ENCODE peak calls at places on chromosomes 13 and 19, in five cellular contexts. E is GM23248; I is tibial artery; Z is CD8-positive, alpha-beta memory T cell; T is ascending aorta. Q is an unnamed sample.

GRCh38 chr13:102440259-102440936 is 38.5 kb upstream of the FGF14 start:
- DNase-seq in I (no peak), Z (no peak), E (no peak), T (no peak), Q (no peak)

GRCh38 chr19:13095934-13096890 is 6.4 kb downstream of the LYL1 start:
- DNase-seq in Z (no peak), I (no peak), E (no peak), T (peak; percentile 63), Q (no peak)

GRCh38 chr19:6381030-6381750 is 5.5 kb upstream of the PSPN start:
- DNase-seq in Z (no peak), I (no peak), T (no peak), E (no peak), Q (no peak)

GRCh38 chr13:46852168-46852567 is 44.7 kb downstream of the HTR2A start:
- DNase-seq in T (no peak), I (no peak), Z (no peak), E (no peak), Q (no peak)

GRCh38 chr19:39428309-39429112 is 7.2 kb downstream of the RPS16 start:
- DNase-seq in Z (no peak), E (peak; percentile 85), I (peak; percentile 81), T (peak; percentile 83), Q (no peak)

GRCh38 chr19:41882568-41883462 is at the start of gene ARHGEF1:
- DNase-seq in Z (peak; percentile 56), I (peak; percentile 74), T (no peak), E (peak; percentile 44), Q (no peak)

GRCh38 chr19:55305491-55305890 is 19.6 kb downstream of the TMEM150B start:
- DNase-seq in I (no peak), E (peak; percentile 50), Z (peak; percentile 32), T (no peak), Q (peak; percentile 24)

GRCh38 chr19:3471954-3472655 is 8.2 kb downstream of the SMIM24 start:
- DNase-seq in Z (no peak), I (no peak), E (no peak), T (no peak), Q (no peak)

GRCh38 chr13:101915755-101916107 is 463.3 kb downstream of the ITGBL1 start:
- DNase-seq in E (no peak), I (no peak), Z (no peak), T (no peak), Q (no peak)

GRCh38 chr19:30320916-30321315 is 51.3 kb upstream of the ZNF536 start:
- DNase-seq in E (no peak), T (peak; percentile 24), Z (no peak), I (no peak), Q (no peak)

GRCh38 chr19:35449347-35450043 is 1.4 kb downstream of the FFAR2 start:
- DNase-seq in T (no peak), E (no peak), I (no peak), Z (no peak), Q (no peak)

DNA sequence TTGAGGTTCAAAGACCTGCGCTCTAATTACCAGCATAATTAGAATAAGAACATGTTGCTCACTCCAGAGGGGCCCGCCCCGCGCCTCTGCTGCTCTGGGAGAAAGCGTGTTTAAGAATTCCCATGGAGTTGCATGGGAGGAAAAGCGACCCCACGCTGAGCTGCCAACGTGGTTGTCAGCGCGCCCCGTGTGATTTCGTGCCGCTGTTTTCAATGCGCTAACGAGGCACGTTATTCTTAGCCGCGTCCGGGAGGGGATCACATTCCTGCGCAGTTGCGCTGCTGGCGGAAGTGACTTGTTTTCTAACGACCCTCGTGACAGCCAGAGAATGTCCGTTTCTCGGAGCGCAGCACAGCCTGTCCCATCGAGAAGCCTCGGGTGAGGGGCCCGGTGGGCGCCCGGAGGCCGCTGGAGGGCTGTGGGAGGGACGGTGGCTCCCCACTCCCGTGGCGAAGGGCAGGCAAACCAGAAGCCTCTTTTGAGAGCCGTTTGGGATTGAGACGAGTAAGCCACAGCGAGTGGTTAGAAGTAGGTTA is 173.8 kb upstream of the SOX1 start:
- DNase-seq in Z (no peak), T (no peak), E (no peak), I (no peak), Q (no peak)
- H3K4me3 ChIP-seq in Z (no peak overlapping the region), T (no peak overlapping the region), E (no peak overlapping the region), I (no peak overlapping the region), Q (peak overlapping the region; percentile 17)

GRCh38 chr19:50667177-50667758 is 18.0 kb downstream of the C19orf81 start:
- DNase-seq in E (no peak), I (no peak), Z (no peak), T (no peak), Q (no peak)
- H3K4me3 ChIP-seq in E (no peak overlapping the region), I (no peak overlapping the region), Z (no peak overlapping the region), T (no peak overlapping the region), Q (no peak overlapping the region)

GRCh38 chr19:58553799-58554493 is 959 bp downstream of the CHMP2A start:
- DNase-seq in T (peak; percentile 62), Z (no peak), E (no peak), I (peak; percentile 66), Q (no peak)
- H3K4me3 ChIP-seq in T (peak overlapping the region; percentile 80), Z (peak overlapping the region; percentile 91), E (peak overlapping the region; percentile 86), I (peak overlapping the region; percentile 89), Q (peak overlapping the region; percentile 71)

GRCh38 chr13:45108716-45109706 is 11.3 kb upstream of the GTF2F2 start:
- DNase-seq in Z (peak; percentile 13), T (no peak), I (no peak), E (peak; percentile 32), Q (no peak)
- H3K4me3 ChIP-seq in Z (no peak overlapping the region), T (no peak overlapping the region), I (no peak overlapping the region), E (no peak overlapping the region), Q (no peak overlapping the region)

GRCh38 chr19:52691737-52692136 is 43.1 kb downstream of the ZNF611 start:
- DNase-seq in I (no peak), T (no peak), Z (no peak), E (no peak), Q (no peak)

GRCh38 chr19:52692431-52693008 is 42.3 kb downstream of the ZNF611 start:
- DNase-seq in Z (no peak), E (no peak), I (no peak), T (no peak), Q (no peak)

GRCh38 chr19:52690395-52691214 is 44.2 kb downstream of the ZNF611 start:
- DNase-seq in T (peak; percentile 98), E (peak; percentile 98), Z (peak; percentile 86), I (peak; percentile 97), Q (peak; percentile 82)

GRCh38 chr19:52689804-52690394 is 44.9 kb downstream of the ZNF611 start:
- DNase-seq in I (peak; percentile 79), T (peak; percentile 70), Z (no peak), E (peak; percentile 55), Q (peak; percentile 12)

GRCh38 chr19:52691215-52691610 is 43.6 kb downstream of the ZNF611 start:
- DNase-seq in Z (no peak), I (no peak), E (peak; percentile 26), T (no peak), Q (no peak)
- H3K4me3 ChIP-seq in Z (peak overlapping the region; percentile 83), I (peak overlapping the region; percentile 56), E (peak overlapping the region; percentile 90), T (peak overlapping the region; percentile 89), Q (peak overlapping the region; percentile 59)

DNA sequence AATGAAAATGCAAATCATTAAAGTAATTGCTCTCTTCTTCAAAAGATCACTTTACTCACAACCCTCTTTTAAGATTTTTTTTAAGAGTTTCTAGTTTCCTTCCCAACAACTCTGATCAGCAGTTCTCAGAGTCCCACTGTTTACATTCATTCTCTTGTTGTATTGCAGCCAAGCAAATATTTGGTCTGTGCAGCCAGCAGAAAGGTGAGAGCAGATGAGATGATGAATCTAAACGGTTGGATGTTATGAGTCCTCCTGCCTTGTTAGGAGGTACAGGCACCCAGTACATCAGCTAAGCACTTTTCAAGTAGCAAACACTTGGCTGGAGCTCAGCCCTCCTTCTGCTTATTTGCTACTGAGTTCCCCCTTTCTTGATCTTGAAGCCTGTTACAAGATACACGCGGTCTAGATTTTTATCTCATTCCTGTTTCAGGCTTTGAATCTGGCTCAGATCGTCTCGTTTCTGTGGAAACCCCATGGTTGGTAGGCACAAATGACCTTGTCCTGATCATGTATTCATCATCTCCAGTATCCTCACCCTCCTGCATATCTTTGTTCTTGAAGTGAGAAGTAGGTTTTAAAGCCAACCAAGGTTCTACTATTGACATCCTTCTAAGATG is 300.7 kb downstream of the DCT start:
- DNase-seq in I (no peak), T (no peak), E (no peak), Z (no peak), Q (no peak)
- H3K4me3 ChIP-seq in I (no peak overlapping the region), T (no peak overlapping the region), E (no peak overlapping the region), Z (no peak overlapping the region), Q (no peak overlapping the region)

GRCh38 chr13:22744688-22745452 is 435.9 kb upstream of the SGCG start:
- DNase-seq in E (no peak), Z (no peak), I (no peak), T (no peak), Q (no peak)
- H3K4me3 ChIP-seq in E (no peak overlapping the region), Z (no peak overlapping the region), I (no peak overlapping the region), T (no peak overlapping the region), Q (no peak overlapping the region)

DNA sequence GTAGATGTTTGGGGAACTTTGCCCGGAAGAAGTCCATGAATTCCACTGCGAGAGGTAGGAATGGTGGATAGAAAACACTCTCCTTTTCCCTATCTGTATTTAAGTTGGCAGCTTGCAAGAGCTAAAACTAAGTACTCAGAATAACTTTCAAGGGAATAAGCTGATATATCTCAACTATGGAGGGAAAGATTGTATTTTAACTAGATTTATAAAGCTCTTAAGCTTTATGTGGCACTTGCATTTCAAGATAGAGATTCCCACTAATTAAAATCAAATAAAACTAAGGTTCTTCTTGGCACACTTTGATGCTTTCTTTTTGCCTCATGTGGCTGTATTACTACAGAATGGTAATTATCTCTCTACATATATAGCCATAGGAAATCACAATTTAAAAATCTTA is 149.7 kb upstream of the STARD13 start:
- DNase-seq in T (no peak), E (no peak), Z (no peak), I (no peak), Q (no peak)
- H3K4me3 ChIP-seq in T (no peak overlapping the region), E (no peak overlapping the region), Z (no peak overlapping the region), I (no peak overlapping the region), Q (no peak overlapping the region)

GRCh38 chr19:45151821-45152503 is 8.8 kb downstream of the NKPD1 start:
- DNase-seq in Z (no peak), I (no peak), E (peak; percentile 20), T (no peak), Q (no peak)
- H3K4me3 ChIP-seq in Z (no peak overlapping the region), I (peak overlapping the region; percentile 40), E (peak overlapping the region; percentile 39), T (peak overlapping the region; percentile 59), Q (peak overlapping the region; percentile 40)

DNA sequence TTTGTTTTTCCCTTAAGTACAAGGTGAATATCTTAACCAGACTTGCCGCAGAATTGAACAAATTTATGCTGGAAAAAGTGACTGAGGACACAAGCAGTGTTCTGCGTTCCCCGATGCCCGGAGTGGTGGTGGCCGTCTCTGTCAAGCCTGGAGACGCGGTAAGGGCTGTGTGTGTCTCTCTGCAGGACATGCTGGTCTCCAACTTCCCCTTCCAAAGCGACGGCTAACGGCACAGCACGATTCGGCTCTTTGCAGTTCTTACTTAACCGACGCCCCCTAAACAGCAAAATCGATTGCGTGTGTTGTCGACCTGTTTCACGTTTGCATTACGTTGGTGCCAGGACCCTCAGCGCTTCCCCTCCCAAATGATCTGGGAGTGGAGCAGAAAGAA is 73.2 kb downstream of the GGACT start:
- DNase-seq in Z (no peak), E (no peak), T (no peak), I (no peak), Q (no peak)
- H3K4me3 ChIP-seq in Z (no peak overlapping the region), E (no peak overlapping the region), T (no peak overlapping the region), I (no peak overlapping the region), Q (no peak overlapping the region)

Q was measured in gastrocnemius medialis.